ENCODE peak calls at places on chromosomes 4 and X, in nine cellular contexts. One of them, this sample, is unnamed.

GRCh38 chr4:65669008-65669971 is 999 bp downstream of the EPHA5 start:
- DNase-seq in breast epithelium: no peak
- DNase-seq in H54: no peak
- DNase-seq in lower leg skin: no peak
- DNase-seq in testis: no peak
- DNase-seq in right lobe of liver: no peak
- DNase-seq in body of pancreas: no peak
- DNase-seq in endothelial cell of umbilical vein: no peak
- DNase-seq in sigmoid colon: peak
- DNase-seq in this sample: no peak

GRCh38 chr4:141027421-141027820 is 105.8 kb downstream of the RNF150 start:
- DNase-seq in sigmoid colon: no peak
- DNase-seq in breast epithelium: no peak
- DNase-seq in endothelial cell of umbilical vein: no peak
- DNase-seq in body of pancreas: peak
- DNase-seq in testis: no peak
- DNase-seq in right lobe of liver: peak
- DNase-seq in lower leg skin: no peak
- DNase-seq in H54: no peak
- DNase-seq in this sample: peak

GRCh38 chr4:3340703-3341088 is 47.9 kb downstream of the RGS12 start:
- DNase-seq in testis: no peak
- DNase-seq in body of pancreas: peak
- DNase-seq in right lobe of liver: peak
- DNase-seq in lower leg skin: peak
- DNase-seq in breast epithelium: peak
- DNase-seq in endothelial cell of umbilical vein: no peak
- DNase-seq in H54: no peak
- DNase-seq in sigmoid colon: no peak
- DNase-seq in this sample: peak

GRCh38 chr4:13670456-13671150 is 43.1 kb upstream of the BOD1L1 start:
- DNase-seq in testis: no peak
- DNase-seq in sigmoid colon: no peak
- DNase-seq in H54: no peak
- DNase-seq in breast epithelium: no peak
- DNase-seq in lower leg skin: no peak
- DNase-seq in endothelial cell of umbilical vein: no peak
- DNase-seq in body of pancreas: no peak
- DNase-seq in right lobe of liver: no peak
- DNase-seq in this sample: no peak

GRCh38 chr4:32169841-32170240 is 1449.7 kb downstream of the PCDH7 start:
- DNase-seq in breast epithelium: no peak
- DNase-seq in H54: no peak
- DNase-seq in endothelial cell of umbilical vein: no peak
- DNase-seq in body of pancreas: no peak
- DNase-seq in lower leg skin: no peak
- DNase-seq in right lobe of liver: no peak
- DNase-seq in sigmoid colon: no peak
- DNase-seq in testis: no peak
- DNase-seq in this sample: no peak

GRCh38 chrX:46268429-46268828 is 276.8 kb downstream of the ZNF674 start:
- DNase-seq in breast epithelium: no peak
- DNase-seq in H54: no peak
- DNase-seq in lower leg skin: no peak
- DNase-seq in testis: no peak
- DNase-seq in sigmoid colon: no peak
- DNase-seq in body of pancreas: peak
- DNase-seq in endothelial cell of umbilical vein: no peak
- DNase-seq in right lobe of liver: no peak
- DNase-seq in this sample: no peak

GRCh38 chr4:168822481-168822880 is 187.6 kb downstream of the CBR4 start:
- DNase-seq in right lobe of liver: no peak
- DNase-seq in endothelial cell of umbilical vein: no peak
- DNase-seq in H54: no peak
- DNase-seq in body of pancreas: no peak
- DNase-seq in testis: no peak
- DNase-seq in breast epithelium: no peak
- DNase-seq in sigmoid colon: no peak
- DNase-seq in lower leg skin: no peak
- DNase-seq in this sample: no peak

GRCh38 chr4:177214935-177215334 is 94.7 kb upstream of the NEIL3 start:
- DNase-seq in sigmoid colon: no peak
- DNase-seq in body of pancreas: no peak
- DNase-seq in right lobe of liver: no peak
- DNase-seq in breast epithelium: no peak
- DNase-seq in endothelial cell of umbilical vein: no peak
- DNase-seq in lower leg skin: no peak
- DNase-seq in testis: no peak
- DNase-seq in H54: no peak
- DNase-seq in this sample: no peak

GRCh38 chr4:185510803-185511202 is 24.5 kb downstream of the PDLIM3 start:
- DNase-seq in body of pancreas: peak
- DNase-seq in H54: no peak
- DNase-seq in endothelial cell of umbilical vein: no peak
- DNase-seq in breast epithelium: no peak
- DNase-seq in sigmoid colon: no peak
- DNase-seq in right lobe of liver: no peak
- DNase-seq in testis: no peak
- DNase-seq in lower leg skin: no peak
- DNase-seq in this sample: no peak

GRCh38 chr4:78784255-78784654 is 8.1 kb downstream of the BMP2K start:
- DNase-seq in testis: no peak
- DNase-seq in endothelial cell of umbilical vein: no peak
- DNase-seq in breast epithelium: no peak
- DNase-seq in sigmoid colon: no peak
- DNase-seq in H54: no peak
- DNase-seq in body of pancreas: no peak
- DNase-seq in right lobe of liver: no peak
- DNase-seq in lower leg skin: no peak
- DNase-seq in this sample: no peak

DNA sequence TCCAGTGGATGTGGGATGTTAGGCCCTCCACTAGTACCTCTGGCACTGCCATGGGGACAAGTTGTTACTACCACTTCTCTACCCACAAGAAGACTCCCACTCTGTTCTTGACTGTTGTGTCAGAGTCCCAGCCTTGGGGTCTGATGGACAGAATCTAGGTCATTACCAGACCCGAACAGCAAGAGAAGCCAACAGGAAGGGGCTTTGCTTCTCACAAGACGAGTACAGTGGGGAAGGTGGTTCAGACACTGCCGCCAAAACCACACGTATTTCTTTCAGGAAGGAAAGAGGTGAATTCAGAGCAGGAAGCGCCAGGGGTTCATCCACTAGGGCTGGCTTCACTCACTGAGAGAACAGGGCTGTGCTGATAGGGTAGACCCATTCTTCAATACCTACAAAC is 161.3 kb upstream of the KIT start:
- DNase-seq in testis: no peak
- DNase-seq in breast epithelium: no peak
- DNase-seq in lower leg skin: no peak
- DNase-seq in endothelial cell of umbilical vein: no peak
- DNase-seq in right lobe of liver: no peak
- DNase-seq in sigmoid colon: no peak
- DNase-seq in H54: no peak
- DNase-seq in body of pancreas: no peak
- DNase-seq in this sample: no peak
- TF ChIP-seq POLR2A in testis: no peak
- TF ChIP-seq POLR2A in breast epithelium: no peak
- TF ChIP-seq POLR2A in lower leg skin: no peak
- TF ChIP-seq POLR2A in endothelial cell of umbilical vein: no peak
- TF ChIP-seq POLR2A in right lobe of liver: no peak
- TF ChIP-seq POLR2A in sigmoid colon: no peak
- TF ChIP-seq POLR2A in H54: no peak
- TF ChIP-seq POLR2A in body of pancreas: no peak
- TF ChIP-seq POLR2A in this sample: no peak

DNA sequence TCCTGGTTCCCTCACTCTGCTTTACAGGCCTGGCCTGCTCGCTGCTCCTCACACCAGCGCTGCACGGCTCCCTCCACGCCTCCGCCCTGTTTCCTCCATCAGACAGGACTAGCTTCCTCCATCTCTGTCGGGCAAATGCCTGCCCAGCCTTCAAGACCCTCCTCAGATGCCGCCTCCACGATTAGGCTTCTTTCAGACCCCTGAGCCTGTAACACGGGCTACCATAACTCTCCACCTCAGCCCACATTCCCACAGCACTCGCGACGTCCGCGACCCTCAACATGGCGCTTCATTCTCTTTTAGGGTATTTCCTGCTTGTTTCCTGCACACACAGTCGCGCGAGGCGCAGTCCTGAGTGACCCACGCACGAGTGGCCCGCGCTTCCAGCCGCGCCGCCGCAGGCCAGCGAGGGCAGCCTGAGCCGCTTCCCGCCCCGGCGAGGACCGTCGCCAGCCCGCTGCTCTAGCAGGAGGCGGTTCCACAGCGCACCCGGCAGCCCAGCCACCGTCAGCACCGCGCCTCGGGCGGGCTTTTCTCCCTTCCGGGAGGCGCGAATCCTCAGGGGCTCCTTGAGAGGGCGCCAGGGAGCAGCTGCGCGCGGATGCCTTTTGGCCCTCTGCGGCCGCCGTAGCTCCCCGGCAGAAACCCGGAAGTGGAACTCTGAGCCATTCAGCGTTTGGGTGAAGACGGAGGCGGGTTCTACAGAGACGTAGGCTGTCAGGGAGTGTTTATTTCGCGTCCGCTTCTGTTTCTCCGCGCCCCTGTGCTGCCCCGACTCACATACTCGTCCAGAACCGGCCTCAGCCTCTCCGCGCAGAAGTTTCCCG is at the start of gene FRG1:
- DNase-seq in H54: peak
- DNase-seq in endothelial cell of umbilical vein: peak
- DNase-seq in right lobe of liver: peak
- DNase-seq in testis: peak
- DNase-seq in lower leg skin: peak
- DNase-seq in breast epithelium: peak
- DNase-seq in sigmoid colon: peak
- DNase-seq in body of pancreas: peak
- DNase-seq in this sample: peak
- TF ChIP-seq POLR2A in H54: peak
- TF ChIP-seq POLR2A in endothelial cell of umbilical vein: peak
- TF ChIP-seq POLR2A in right lobe of liver: peak
- TF ChIP-seq POLR2A in testis: no peak
- TF ChIP-seq POLR2A in lower leg skin: no peak
- TF ChIP-seq POLR2A in breast epithelium: peak
- TF ChIP-seq POLR2A in sigmoid colon: peak
- TF ChIP-seq POLR2A in body of pancreas: peak
- TF ChIP-seq POLR2A in this sample: peak

GRCh38 chr4:139605516-139605915 is 49.5 kb upstream of the SETD7 start:
- DNase-seq in breast epithelium: no peak
- DNase-seq in sigmoid colon: no peak
- DNase-seq in endothelial cell of umbilical vein: no peak
- DNase-seq in testis: no peak
- DNase-seq in body of pancreas: no peak
- DNase-seq in right lobe of liver: no peak
- DNase-seq in lower leg skin: no peak
- DNase-seq in H54: no peak
- DNase-seq in this sample: no peak

GRCh38 chr4:139607302-139608060 is 51.5 kb upstream of the SETD7 start:
- DNase-seq in body of pancreas: no peak
- DNase-seq in testis: no peak
- DNase-seq in H54: no peak
- DNase-seq in endothelial cell of umbilical vein: no peak
- DNase-seq in breast epithelium: no peak
- DNase-seq in sigmoid colon: no peak
- DNase-seq in lower leg skin: no peak
- DNase-seq in right lobe of liver: no peak
- DNase-seq in this sample: no peak

GRCh38 chr4:139606600-139607301 is 50.7 kb upstream of the SETD7 start:
- DNase-seq in lower leg skin: no peak
- DNase-seq in sigmoid colon: no peak
- DNase-seq in breast epithelium: no peak
- DNase-seq in testis: peak
- DNase-seq in right lobe of liver: no peak
- DNase-seq in H54: no peak
- DNase-seq in body of pancreas: no peak
- DNase-seq in endothelial cell of umbilical vein: no peak
- DNase-seq in this sample: no peak

GRCh38 chr4:139609647-139610046 is 53.6 kb upstream of the SETD7 start:
- DNase-seq in lower leg skin: no peak
- DNase-seq in H54: no peak
- DNase-seq in breast epithelium: no peak
- DNase-seq in endothelial cell of umbilical vein: peak
- DNase-seq in sigmoid colon: no peak
- DNase-seq in testis: no peak
- DNase-seq in right lobe of liver: no peak
- DNase-seq in body of pancreas: no peak
- DNase-seq in this sample: no peak

GRCh38 chr4:139611391-139611790 is 54.2 kb upstream of the MGST2 start:
- DNase-seq in testis: no peak
- DNase-seq in breast epithelium: no peak
- DNase-seq in H54: no peak
- DNase-seq in endothelial cell of umbilical vein: no peak
- DNase-seq in lower leg skin: no peak
- DNase-seq in body of pancreas: no peak
- DNase-seq in right lobe of liver: no peak
- DNase-seq in sigmoid colon: no peak
- DNase-seq in this sample: no peak
- TF ChIP-seq POLR2A in testis: no peak
- TF ChIP-seq POLR2A in breast epithelium: no peak
- TF ChIP-seq POLR2A in H54: no peak
- TF ChIP-seq POLR2A in endothelial cell of umbilical vein: no peak
- TF ChIP-seq POLR2A in lower leg skin: no peak
- TF ChIP-seq POLR2A in body of pancreas: no peak
- TF ChIP-seq POLR2A in right lobe of liver: no peak
- TF ChIP-seq POLR2A in sigmoid colon: no peak
- TF ChIP-seq POLR2A in this sample: no peak

GRCh38 chr4:119506761-119507160 is 121.8 kb downstream of the PDE5A start:
- DNase-seq in right lobe of liver: no peak
- DNase-seq in testis: no peak
- DNase-seq in sigmoid colon: no peak
- DNase-seq in body of pancreas: no peak
- DNase-seq in H54: no peak
- DNase-seq in breast epithelium: no peak
- DNase-seq in lower leg skin: no peak
- DNase-seq in endothelial cell of umbilical vein: peak
- DNase-seq in this sample: no peak

GRCh38 chr4:119512398-119512797 is 116.2 kb downstream of the PDE5A start:
- DNase-seq in breast epithelium: no peak
- DNase-seq in lower leg skin: no peak
- DNase-seq in H54: no peak
- DNase-seq in right lobe of liver: no peak
- DNase-seq in sigmoid colon: no peak
- DNase-seq in body of pancreas: no peak
- DNase-seq in endothelial cell of umbilical vein: no peak
- DNase-seq in testis: no peak
- DNase-seq in this sample: no peak

GRCh38 chr4:119510750-119511149 is 117.9 kb downstream of the PDE5A start:
- DNase-seq in testis: no peak
- DNase-seq in breast epithelium: no peak
- DNase-seq in lower leg skin: no peak
- DNase-seq in endothelial cell of umbilical vein: no peak
- DNase-seq in sigmoid colon: no peak
- DNase-seq in H54: no peak
- DNase-seq in body of pancreas: no peak
- DNase-seq in right lobe of liver: no peak
- DNase-seq in this sample: no peak

GRCh38 chr4:119504616-119505015 is 124.0 kb downstream of the PDE5A start:
- DNase-seq in H54: no peak
- DNase-seq in breast epithelium: no peak
- DNase-seq in lower leg skin: no peak
- DNase-seq in body of pancreas: no peak
- DNase-seq in right lobe of liver: no peak
- DNase-seq in sigmoid colon: no peak
- DNase-seq in testis: no peak
- DNase-seq in endothelial cell of umbilical vein: no peak
- DNase-seq in this sample: no peak

GRCh38 chr4:119508281-119508680 is 120.3 kb downstream of the PDE5A start:
- DNase-seq in sigmoid colon: no peak
- DNase-seq in breast epithelium: no peak
- DNase-seq in body of pancreas: no peak
- DNase-seq in H54: no peak
- DNase-seq in right lobe of liver: no peak
- DNase-seq in testis: no peak
- DNase-seq in lower leg skin: no peak
- DNase-seq in endothelial cell of umbilical vein: peak
- DNase-seq in this sample: no peak
- TF ChIP-seq POLR2A in sigmoid colon: no peak
- TF ChIP-seq POLR2A in breast epithelium: no peak
- TF ChIP-seq POLR2A in body of pancreas: no peak
- TF ChIP-seq POLR2A in H54: no peak
- TF ChIP-seq POLR2A in right lobe of liver: no peak
- TF ChIP-seq POLR2A in testis: no peak
- TF ChIP-seq POLR2A in lower leg skin: no peak
- TF ChIP-seq POLR2A in endothelial cell of umbilical vein: no peak
- TF ChIP-seq POLR2A in this sample: no peak

This sample was measured in gastrocnemius medialis.